ENCODE peak calls at places on chromosomes 3 and 15, in five cellular contexts. One of them, this sample, is unnamed.

GRCh38 chr3:157542711-157543485 is 39.7 kb upstream of the VEPH1 start:
- DNase-seq in EL: peak; percentile 79
- DNase-seq in brain microvascular endothelial cell: peak; percentile 55
- DNase-seq in OCI-M1: no peak
- DNase-seq in GM12891: no peak
- DNase-seq in this sample: no peak

GRCh38 chr15:70248116-70249025 is 150.7 kb upstream of the TLE3 start:
- DNase-seq in EL: no peak
- DNase-seq in OCI-M1: no peak
- DNase-seq in GM12891: no peak
- DNase-seq in brain microvascular endothelial cell: no peak
- DNase-seq in this sample: no peak

GRCh38 chr3:66819993-66820501 is 178.1 kb upstream of the KBTBD8 start:
- DNase-seq in EL: no peak
- DNase-seq in GM12891: no peak
- DNase-seq in OCI-M1: no peak
- DNase-seq in brain microvascular endothelial cell: no peak
- DNase-seq in this sample: peak; percentile 42

GRCh38 chr15:66700802-66701421 is 1.1 kb upstream of the SMAD6 start:
- DNase-seq in EL: peak; percentile 96
- DNase-seq in GM12891: peak; percentile 86
- DNase-seq in brain microvascular endothelial cell: peak; percentile 95
- DNase-seq in OCI-M1: peak; percentile 96
- DNase-seq in this sample: peak; percentile 97

GRCh38 chr3:186682734-186683133 is 16.9 kb downstream of the HRG start:
- DNase-seq in EL: no peak
- DNase-seq in GM12891: no peak
- DNase-seq in brain microvascular endothelial cell: no peak
- DNase-seq in OCI-M1: peak; percentile 17
- DNase-seq in this sample: no peak

GRCh38 chr3:184549793-184550585 is 11.6 kb upstream of the EPHB3 start:
- DNase-seq in OCI-M1: no peak
- DNase-seq in GM12891: no peak
- DNase-seq in brain microvascular endothelial cell: no peak
- DNase-seq in EL: no peak
- DNase-seq in this sample: peak; percentile 59

GRCh38 chr15:78208341-78208844 is 26.0 kb downstream of the ACSBG1 start:
- DNase-seq in brain microvascular endothelial cell: no peak
- DNase-seq in OCI-M1: no peak
- DNase-seq in EL: no peak
- DNase-seq in GM12891: no peak
- DNase-seq in this sample: no peak

GRCh38 chr15:44438402-44438801 is 11.0 kb downstream of the CTDSPL2 start:
- DNase-seq in GM12891: no peak
- DNase-seq in brain microvascular endothelial cell: no peak
- DNase-seq in EL: no peak
- DNase-seq in OCI-M1: no peak
- DNase-seq in this sample: no peak

GRCh38 chr3:20307378-20307777 is 121.4 kb upstream of the SGO1 start:
- DNase-seq in GM12891: no peak
- DNase-seq in EL: no peak
- DNase-seq in OCI-M1: no peak
- DNase-seq in brain microvascular endothelial cell: no peak
- DNase-seq in this sample: no peak

GRCh38 chr3:38723569-38724391 is 74.3 kb upstream of the SCN5A start:
- DNase-seq in GM12891: no peak
- DNase-seq in EL: peak; percentile 10
- DNase-seq in brain microvascular endothelial cell: no peak
- DNase-seq in OCI-M1: peak; percentile 91
- DNase-seq in this sample: no peak

GRCh38 chr15:65032823-65033537 is 3.5 kb upstream of the MTFMT start:
- DNase-seq in EL: peak; percentile 79
- DNase-seq in brain microvascular endothelial cell: peak; percentile 47
- DNase-seq in OCI-M1: peak; percentile 82
- DNase-seq in GM12891: no peak
- DNase-seq in this sample: peak; percentile 85

GRCh38 chr3:44930911-44931310 is 45.1 kb downstream of the ZDHHC3 start:
- DNase-seq in OCI-M1: no peak
- DNase-seq in EL: no peak
- DNase-seq in GM12891: no peak
- DNase-seq in brain microvascular endothelial cell: no peak
- DNase-seq in this sample: no peak

GRCh38 chr3:119596392-119596791 is 1.3 kb upstream of the PLA1A start:
- DNase-seq in GM12891: no peak
- DNase-seq in OCI-M1: peak; percentile 29
- DNase-seq in EL: no peak
- DNase-seq in brain microvascular endothelial cell: no peak
- DNase-seq in this sample: peak; percentile 60

GRCh38 chr3:17143893-17144664 is 259.3 kb downstream of the PLCL2 start:
- DNase-seq in GM12891: no peak
- DNase-seq in EL: no peak
- DNase-seq in OCI-M1: no peak
- DNase-seq in brain microvascular endothelial cell: no peak
- DNase-seq in this sample: no peak

GRCh38 chr3:99953596-99953995 is 135.9 kb downstream of the CMSS1 start:
- DNase-seq in GM12891: no peak
- DNase-seq in OCI-M1: peak; percentile 90
- DNase-seq in EL: peak; percentile 23
- DNase-seq in brain microvascular endothelial cell: no peak
- DNase-seq in this sample: no peak

GRCh38 chr3:179068779-179069530 is 2.7 kb downstream of the ZMAT3 start:
- DNase-seq in EL: peak; percentile 50
- DNase-seq in brain microvascular endothelial cell: no peak
- DNase-seq in OCI-M1: peak; percentile 26
- DNase-seq in GM12891: no peak
- DNase-seq in this sample: peak; percentile 44

GRCh38 chr15:69854521-69855171 is 243.1 kb downstream of the TLE3 start:
- DNase-seq in brain microvascular endothelial cell: peak; percentile 75
- DNase-seq in OCI-M1: no peak
- DNase-seq in GM12891: no peak
- DNase-seq in EL: peak; percentile 82
- DNase-seq in this sample: no peak

GRCh38 chr3:126129408-126129891 is 45.5 kb upstream of the SLC41A3 start:
- DNase-seq in GM12891: no peak
- DNase-seq in OCI-M1: no peak
- DNase-seq in brain microvascular endothelial cell: no peak
- DNase-seq in EL: peak; percentile 70
- DNase-seq in this sample: peak; percentile 1

GRCh38 chr3:29601861-29602585 is 321.2 kb downstream of the RBMS3 start:
- DNase-seq in GM12891: no peak
- DNase-seq in EL: no peak
- DNase-seq in brain microvascular endothelial cell: no peak
- DNase-seq in OCI-M1: no peak
- DNase-seq in this sample: no peak

GRCh38 chr3:37660782-37661181 is 200.9 kb upstream of the CTDSPL start:
- DNase-seq in GM12891: no peak
- DNase-seq in brain microvascular endothelial cell: no peak
- DNase-seq in EL: no peak
- DNase-seq in OCI-M1: peak; percentile 3
- DNase-seq in this sample: no peak

GRCh38 chr3:51681453-51681852 is 10.4 kb downstream of the TEX264 start:
- DNase-seq in OCI-M1: no peak
- DNase-seq in brain microvascular endothelial cell: no peak
- DNase-seq in EL: peak; percentile 44
- DNase-seq in GM12891: no peak
- DNase-seq in this sample: no peak

This sample was measured in SJCRH30.